ENCODE peak calls at places on chromosomes 7 and 10, in eight cellular contexts. Q is colonic mucosa, E is OCI-LY7, T is lower lobe of right lung, R is PC-3, I is pancreas, G is Peyer's patch, S is mesenchymal stem cell. U is an unnamed sample.

GRCh38 chr10:71776528-71776927 is 3.2 kb upstream of the VSIR start:
- DNase-seq in R (no peak), I (peak; percentile 15), E (peak; percentile 30), Q (no peak), S (no peak), G (no peak), T (peak; percentile 43), U (peak; percentile 44)

GRCh38 chr10:3107426-3107961 is 40.1 kb downstream of the PFKP start:
- DNase-seq in R (no peak), G (peak; percentile 63), S (no peak), E (no peak), Q (no peak), T (peak; percentile 83), I (no peak), U (peak; percentile 72)

GRCh38 chr7:1100386-1100785 is 12.5 kb downstream of the GPER1 start:
- DNase-seq in E (no peak), R (no peak), T (no peak), I (no peak), S (no peak), G (no peak), Q (no peak), U (no peak)

GRCh38 chr10:77857272-77857671 is 69.3 kb downstream of the DLG5 start:
- DNase-seq in S (no peak), Q (no peak), E (no peak), R (peak; percentile 70), I (no peak), T (peak; percentile 77), G (no peak), U (no peak)

GRCh38 chr10:90587081-90587491 is 270.8 kb downstream of the HTR7 start:
- DNase-seq in R (peak; percentile 84), T (no peak), G (no peak), E (no peak), Q (no peak), I (no peak), S (peak; percentile 51), U (no peak)

GRCh38 chr7:6831018-6831725 is 5.1 kb upstream of the CCZ1B start:
- DNase-seq in G (no peak), Q (no peak), S (no peak), R (no peak), T (no peak), I (no peak), E (no peak), U (no peak)

GRCh38 chr7:2003931-2004812 is 228.6 kb downstream of the MAD1L1 start:
- DNase-seq in Q (no peak), T (peak; percentile 32), R (no peak), E (no peak), G (peak; percentile 36), S (no peak), I (peak; percentile 44), U (peak; percentile 8)

GRCh38 chr7:22561356-22561755 is 61.4 kb upstream of the STEAP1B start:
- DNase-seq in S (peak; percentile 98), R (peak; percentile 91), T (peak; percentile 72), I (peak; percentile 65), G (peak; percentile 68), E (no peak), Q (peak; percentile 28), U (no peak)

GRCh38 chr7:25995893-25996529 is 156.0 kb upstream of the NFE2L3 start:
- DNase-seq in R (no peak), E (no peak), S (no peak), Q (no peak), T (no peak), G (no peak), I (no peak), U (no peak)

GRCh38 chr7:2866601-2867000 is 22.5 kb upstream of the GNA12 start:
- DNase-seq in Q (no peak), E (no peak), R (no peak), T (no peak), S (no peak), G (no peak), I (no peak), U (no peak)

GRCh38 chr10:36023939-36024338 is 381.8 kb upstream of the FZD8 start:
- DNase-seq in R (peak; percentile 100), S (peak; percentile 95), G (no peak), I (no peak), Q (no peak), E (no peak), T (no peak), U (no peak)

GRCh38 chr7:7426686-7427085 is 109.0 kb downstream of the COL28A1 start:
- DNase-seq in Q (no peak), T (no peak), R (no peak), G (no peak), I (no peak), E (no peak), S (no peak), U (no peak)

GRCh38 chr10:5317547-5318107 is 47.1 kb upstream of the UCN3 start:
- DNase-seq in I (no peak), R (peak; percentile 81), Q (no peak), E (peak; percentile 9), T (no peak), G (no peak), S (peak; percentile 70), U (no peak)

GRCh38 chr10:13705526-13706169 is 118.9 kb downstream of the PRPF18 start:
- DNase-seq in G (no peak), I (no peak), E (no peak), S (peak; percentile 24), Q (no peak), T (no peak), R (no peak), U (no peak)
- H3K4me3 ChIP-seq in G (peak overlapping the region; percentile 62), I (peak overlapping the region; percentile 68), E (no peak overlapping the region), S (peak overlapping the region; percentile 65), Q (no peak overlapping the region), T (peak overlapping the region; percentile 56), R (no peak overlapping the region), U (no peak overlapping the region)

DNA sequence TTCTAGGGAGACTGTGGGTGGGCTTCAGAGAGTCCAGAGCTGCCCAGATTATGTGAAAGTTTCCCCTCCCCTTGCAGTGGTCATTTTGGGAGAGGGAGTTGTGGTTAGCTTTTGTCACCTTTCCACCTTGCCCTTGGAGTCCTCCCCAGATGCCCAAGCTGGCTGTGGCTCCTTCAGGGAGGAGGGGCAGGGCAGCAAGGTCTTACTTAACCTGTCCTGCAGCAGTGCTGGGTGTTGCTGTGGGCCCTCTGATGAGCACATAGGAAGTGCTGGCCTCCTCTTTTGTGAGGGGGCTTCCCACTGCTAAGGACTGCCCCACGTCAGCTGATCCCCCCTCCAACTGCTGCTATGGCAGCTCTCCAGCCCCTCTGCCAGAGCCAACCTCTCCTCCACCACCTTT is 17.6 kb upstream of the AQP1 start:
- DNase-seq in Q (no peak), T (no peak), E (no peak), G (no peak), R (no peak), S (no peak), I (no peak), U (no peak)
- H3K4me1 ChIP-seq in Q (no peaks in the 10 kb centered on the region), T (peaks cover 74% of the 10 kb centered on the region), E (no peaks in the 10 kb centered on the region), G (peaks cover 25% of the 10 kb centered on the region), R (peaks cover 2% of the 10 kb centered on the region), S (peaks cover 55% of the 10 kb centered on the region), I (peaks cover 63% of the 10 kb centered on the region), U (peaks cover 5% of the 10 kb centered on the region)

GRCh38 chr7:27464970-27465369 is 197.7 kb downstream of the HIBADH start:
- DNase-seq in G (no peak), Q (no peak), R (no peak), S (no peak), T (no peak), E (no peak), I (no peak), U (no peak)

GRCh38 chr7:27462575-27463270 is 200.0 kb downstream of the HIBADH start:
- DNase-seq in G (no peak), E (no peak), R (peak; percentile 83), Q (no peak), S (peak; percentile 16), T (no peak), I (no peak), U (no peak)

GRCh38 chr7:27459729-27460048 is 203.0 kb downstream of the HIBADH start:
- DNase-seq in I (no peak), G (no peak), T (no peak), Q (no peak), R (no peak), S (no peak), E (no peak), U (no peak)

GRCh38 chr7:27453702-27454405 is 208.8 kb downstream of the HIBADH start:
- DNase-seq in S (peak; percentile 93), T (no peak), R (no peak), Q (no peak), I (no peak), G (no peak), E (no peak), U (no peak)

DNA sequence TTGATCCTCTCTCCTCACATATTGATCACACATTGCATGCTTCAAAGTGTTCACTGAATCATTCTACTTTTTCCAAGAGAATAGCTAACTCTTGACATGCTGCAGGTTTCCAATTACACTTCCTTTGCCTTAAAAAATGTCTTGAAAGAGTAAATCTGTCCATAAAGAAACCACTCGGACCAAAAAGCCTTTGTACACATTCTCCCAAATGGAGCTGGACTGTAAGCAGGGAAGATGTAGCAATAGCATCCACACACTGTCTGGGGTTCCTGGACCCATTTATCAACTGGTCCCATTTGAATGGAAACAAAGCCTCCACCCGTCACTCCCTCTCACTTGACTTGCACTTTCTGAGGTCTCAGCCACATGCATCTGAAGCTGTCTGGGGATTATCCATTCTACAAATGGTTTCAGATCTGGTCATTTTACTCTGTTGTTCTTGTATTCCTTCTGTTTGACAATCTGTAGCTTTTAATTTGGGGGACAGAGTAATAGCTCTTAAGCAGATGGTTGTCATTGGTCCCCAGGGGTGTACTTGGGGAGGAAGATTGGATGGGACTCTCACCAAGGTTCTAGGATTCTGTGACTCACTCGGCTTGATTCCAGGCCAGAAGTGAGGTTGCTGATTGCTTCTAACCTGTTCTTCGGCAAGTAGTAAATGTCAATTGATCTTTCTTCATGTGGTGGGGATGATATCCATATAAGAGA is 203.5 kb downstream of the HIBADH start:
- DNase-seq in E (no peak), Q (no peak), S (peak; percentile 14), G (no peak), I (no peak), T (no peak), R (peak; percentile 14), U (peak; percentile 18)
- H3K4me3 ChIP-seq in E (no peak overlapping the region), Q (no peak overlapping the region), S (no peak overlapping the region), G (no peak overlapping the region), I (no peak overlapping the region), T (no peak overlapping the region), R (no peak overlapping the region), U (no peak overlapping the region)

GRCh38 chr7:27131390-27131819 is 848 bp upstream of the HOXA4 start:
- DNase-seq in E (no peak), S (no peak), I (no peak), G (no peak), R (no peak), Q (no peak), T (no peak), U (no peak)

GRCh38 chr7:27130540-27131389 is at the start of gene HOXA4:
- DNase-seq in T (peak; percentile 89), I (peak; percentile 81), G (peak; percentile 94), S (peak; percentile 76), R (peak; percentile 84), Q (peak; percentile 96), E (peak; percentile 73), U (peak; percentile 94)

GRCh38 chr7:27133409-27134157 is 3.0 kb upstream of the HOXA4 start:
- DNase-seq in E (no peak), I (no peak), T (no peak), Q (peak; percentile 69), S (no peak), G (peak; percentile 71), R (no peak), U (peak; percentile 39)

GRCh38 chr7:27132978-27133377 is 2.4 kb upstream of the HOXA4 start:
- DNase-seq in S (no peak), I (no peak), E (no peak), R (no peak), G (no peak), Q (peak; percentile 14), T (no peak), U (no peak)

GRCh38 chr7:27132214-27132613 is 1.7 kb upstream of the HOXA4 start:
- DNase-seq in T (no peak), G (no peak), Q (no peak), R (no peak), S (no peak), I (no peak), E (no peak), U (no peak)
- H3K4me1 ChIP-seq in T (peaks cover 44% of the 10 kb centered on the region), G (peaks cover 67% of the 10 kb centered on the region), Q (peaks cover 9% of the 10 kb centered on the region), R (peaks cover 48% of the 10 kb centered on the region), S (peaks cover 13% of the 10 kb centered on the region), I (no peaks in the 10 kb centered on the region), E (peaks cover 4% of the 10 kb centered on the region), U (peaks cover 57% of the 10 kb centered on the region)